ENCODE peak calls at places on chromosomes 1 and 21, in four cellular contexts. L is choroid plexus epithelial cell, Y is fibroblast of the conjunctiva, I is fibroblast of the aortic adventitia. C is an unnamed sample.

GRCh38 chr1:38274974-38275373 is 228.4 kb upstream of the POU3F1 start:
- DNase-seq in I (no peak), L (peak; percentile 47), Y (no peak), C (no peak)

GRCh38 chr1:182200025-182200814 is 138.7 kb upstream of the ZNF648 start:
- DNase-seq in L (no peak), Y (no peak), I (no peak), C (no peak)

GRCh38 chr1:2175681-2176454 is 18.7 kb downstream of the FAAP20 start:
- DNase-seq in Y (no peak), L (no peak), I (no peak), C (no peak)

GRCh38 chr1:178818416-178818815 is 52.5 kb downstream of the ANGPTL1 start:
- DNase-seq in L (peak; percentile 42), I (peak; percentile 48), Y (no peak), C (peak; percentile 53)

GRCh38 chr1:29703596-29703995 is 467.3 kb downstream of the PTPRU start:
- DNase-seq in Y (no peak), L (peak; percentile 76), I (peak; percentile 62), C (peak; percentile 72)

GRCh38 chr1:223091928-223092327 is 51.1 kb downstream of the TLR5 start:
- DNase-seq in I (no peak), L (no peak), Y (no peak), C (no peak)

GRCh38 chr1:160993544-160993943 is 27.4 kb downstream of the F11R start:
- DNase-seq in L (peak; percentile 88), Y (peak; percentile 51), I (peak; percentile 88), C (peak; percentile 95)

GRCh38 chr1:31943546-31944184 is 5.5 kb upstream of the PTP4A2 start:
- DNase-seq in I (no peak), L (no peak), Y (no peak), C (no peak)

GRCh38 chr1:83033682-83034081 is 965.2 kb downstream of the TTLL7 start:
- DNase-seq in L (peak; percentile 32), Y (no peak), I (no peak), C (peak; percentile 10)

GRCh38 chr1:230915079-230915478 is 46.8 kb upstream of the C1orf198 start:
- DNase-seq in I (no peak), Y (no peak), L (peak; percentile 13), C (no peak)

GRCh38 chr1:46248122-46248920 is 758 bp downstream of the RAD54L start:
- DNase-seq in L (no peak), I (no peak), Y (no peak), C (peak; percentile 3)

GRCh38 chr1:35929730-35930592 is 944 bp upstream of the AGO3 start:
- DNase-seq in Y (peak; percentile 23), L (peak; percentile 63), I (peak; percentile 72), C (peak; percentile 74)

GRCh38 chr1:31029031-31029430 is 36.5 kb downstream of the PUM1 start:
- DNase-seq in I (no peak), L (no peak), Y (no peak), C (no peak)

GRCh38 chr1:158124034-158124433 is 56.7 kb upstream of the CD1D start:
- DNase-seq in L (no peak), Y (no peak), I (peak; percentile 53), C (no peak)

GRCh38 chr1:172883387-172883791 is 167.4 kb downstream of the TNFSF18 start:
- DNase-seq in I (peak; percentile 40), L (no peak), Y (no peak), C (no peak)

GRCh38 chr1:216596298-216596947 is 126.8 kb downstream of the ESRRG start:
- DNase-seq in L (no peak), Y (peak; percentile 13), I (no peak), C (no peak)

GRCh38 chr1:200081151-200081981 is 53.9 kb downstream of the NR5A2 start:
- DNase-seq in I (peak; percentile 21), Y (no peak), L (peak; percentile 6), C (no peak)

GRCh38 chr1:203048555-203049051 is 22.3 kb downstream of the PPFIA4 start:
- DNase-seq in Y (no peak), L (no peak), I (no peak), C (no peak)

GRCh38 chr21:45894107-45894810 is 87.3 kb upstream of the COL6A1 start:
- DNase-seq in Y (peak; percentile 48), I (peak; percentile 81), L (peak; percentile 79), C (peak; percentile 77)

GRCh38 chr1:40371707-40372258 is 1.7 kb upstream of the SMAP2 start:
- DNase-seq in Y (no peak), L (no peak), I (no peak), C (no peak)

GRCh38 chr1:17525996-17526686 is 13.4 kb upstream of the ARHGEF10L start:
- DNase-seq in Y (no peak), L (no peak), I (no peak), C (no peak)

GRCh38 chr1:54300395-54300794 is 100.4 kb downstream of the MRPL37 start:
- DNase-seq in L (no peak), I (no peak), Y (no peak), C (no peak)

GRCh38 chr1:41294213-41294612 is 52.1 kb upstream of the SCMH1 start:
- DNase-seq in I (no peak), L (no peak), Y (no peak), C (no peak)

GRCh38 chr1:230313453-230314141 is 112.5 kb downstream of the PGBD5 start:
- DNase-seq in Y (no peak), L (no peak), I (no peak), C (no peak)

GRCh38 chr1:86621286-86621685 is 74.4 kb downstream of the CLCA4 start:
- DNase-seq in I (no peak), Y (no peak), L (peak; percentile 1), C (no peak)

C was measured in adipocyte.